ENCODE peak calls at places on chromosomes 13 and 19, in seven cellular contexts. W is SK-N-SH, S is K562, K is HCT116, X is GM12878, Z is H1, H is Panc1. G is an unnamed sample.
A peak's percentile ranks its signal among the peaks of the same experiment; 100 is the strongest.

GRCh38 chr19:32041681-32042292 is 303.6 kb upstream of the ZNF507 start:
- DNase-seq in W (peak; percentile 72), S (peak; percentile 38), K (no peak), X (no peak), Z (no peak), H (no peak), G (peak; percentile 16)

GRCh38 chr13:109345433-109345941 is 440.9 kb downstream of the IRS2 start:
- DNase-seq in W (peak; percentile 75), S (no peak), K (no peak), X (no peak), Z (no peak), H (no peak), G (no peak)

GRCh38 chr13:88424463-88424862 is 753.3 kb downstream of the SLITRK5 start:
- DNase-seq in W (no peak), S (no peak), K (no peak), X (no peak), Z (no peak), H (no peak), G (no peak)

GRCh38 chr19:35063940-35064818 is 22.7 kb downstream of the HPN start:
- DNase-seq in W (no peak), S (no peak), K (no peak), X (no peak), Z (no peak), H (peak; percentile 13), G (no peak)

GRCh38 chr13:89726690-89727435 is 1620.6 kb upstream of the MIR17HG start:
- DNase-seq in W (no peak), S (no peak), K (no peak), X (no peak), Z (no peak), H (peak; percentile 22), G (no peak)

GRCh38 chr19:14467391-14467790 is 7.8 kb downstream of the PTGER1 start:
- DNase-seq in W (no peak), S (no peak), K (no peak), X (no peak), Z (no peak), H (no peak), G (no peak)

GRCh38 chr19:39251081-39251480 is 2.4 kb upstream of the IFNL4 start:
- DNase-seq in W (no peak), S (no peak), K (no peak), X (no peak), Z (no peak), H (no peak), G (no peak)

GRCh38 chr19:34295103-34295502 is 40.7 kb downstream of the GARRE1 start:
- DNase-seq in W (no peak), S (no peak), K (no peak), X (no peak), Z (no peak), H (no peak), G (no peak)

GRCh38 chr19:46076951-46077814 is 36.4 kb upstream of the IGFL4 start:
- DNase-seq in W (peak; percentile 90), S (peak; percentile 88), K (peak; percentile 82), X (no peak), Z (peak; percentile 63), H (no peak), G (peak; percentile 87)

GRCh38 chr13:40534456-40534855 is 132.0 kb downstream of the FOXO1 start:
- DNase-seq in W (no peak), S (no peak), K (no peak), X (no peak), Z (no peak), H (no peak), G (peak; percentile 82)

DNA sequence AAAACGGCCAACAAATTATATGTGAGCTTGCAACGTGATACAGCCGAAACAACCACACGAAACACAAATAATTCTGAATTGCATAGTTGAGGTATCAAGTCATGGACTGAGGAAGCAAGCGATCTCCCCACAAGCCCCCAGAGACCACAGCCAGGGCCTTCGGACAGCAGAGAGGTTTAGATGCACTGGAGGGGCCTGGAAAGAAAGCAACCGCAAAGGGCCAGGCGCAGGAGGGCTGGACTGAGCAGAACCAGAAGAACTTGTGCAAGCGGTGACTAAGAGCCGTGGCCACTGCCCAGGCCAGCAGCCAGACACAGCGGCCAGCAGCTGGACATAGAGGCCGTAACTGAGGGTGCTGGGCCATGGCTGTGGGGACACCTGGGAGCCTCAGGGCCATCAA is 131.4 kb downstream of the TNFRSF19 start:
- DNase-seq in W (no peak), S (no peak), K (no peak), X (no peak), Z (no peak), H (no peak), G (no peak)
- TF ChIP-seq SIN3A in W (no peak), S (no peak), K (no peak), X (no peak), Z (no peak), H (no peak), G (no peak)

GRCh38 chr19:7982651-7983099 is 22.8 kb downstream of the ELAVL1 start:
- DNase-seq in W (no peak), S (no peak), K (no peak), X (no peak), Z (no peak), H (no peak), G (no peak)

GRCh38 chr19:7980635-7981121 is 24.8 kb downstream of the ELAVL1 start:
- DNase-seq in W (no peak), S (no peak), K (no peak), X (no peak), Z (no peak), H (no peak), G (no peak)

GRCh38 chr19:7981199-7981598 is 24.2 kb downstream of the ELAVL1 start:
- DNase-seq in W (no peak), S (no peak), K (no peak), X (no peak), Z (no peak), H (no peak), G (no peak)

GRCh38 chr19:7982103-7982502 is 23.3 kb downstream of the ELAVL1 start:
- DNase-seq in W (no peak), S (no peak), K (no peak), X (no peak), Z (no peak), H (no peak), G (no peak)

DNA sequence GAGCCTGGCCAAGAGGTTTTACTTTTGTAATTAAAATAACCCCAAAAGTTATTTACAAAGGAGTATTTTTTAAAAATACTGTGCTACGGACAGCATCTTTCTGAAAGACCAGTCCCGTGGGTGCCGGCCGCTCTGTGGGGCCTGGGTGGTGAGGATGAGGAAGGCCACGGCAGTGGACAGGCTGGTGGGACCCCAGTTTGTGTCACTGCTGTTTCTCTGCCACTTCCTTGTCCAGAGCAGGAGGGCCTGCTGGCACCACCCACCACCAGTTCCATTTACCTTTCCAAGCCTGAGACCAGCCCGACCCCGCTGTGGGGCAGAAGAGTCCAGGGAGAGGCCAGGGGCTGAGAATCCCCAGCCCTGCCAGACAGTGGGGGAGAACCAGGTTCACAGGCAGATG is 23.8 kb downstream of the ELAVL1 start:
- DNase-seq in W (no peak), S (no peak), K (no peak), X (no peak), Z (no peak), H (no peak), G (no peak)
- H3K36me3 ChIP-seq in W (peaks cover 83% of the 10 kb centered on the region), S (peaks cover 96% of the 10 kb centered on the region), K (peaks cover 30% of the 10 kb centered on the region), X (peaks cover 66% of the 10 kb centered on the region), Z (peaks cover 22% of the 10 kb centered on the region), H (no peaks in the 10 kb centered on the region), G (peaks cover 46% of the 10 kb centered on the region)

DNA sequence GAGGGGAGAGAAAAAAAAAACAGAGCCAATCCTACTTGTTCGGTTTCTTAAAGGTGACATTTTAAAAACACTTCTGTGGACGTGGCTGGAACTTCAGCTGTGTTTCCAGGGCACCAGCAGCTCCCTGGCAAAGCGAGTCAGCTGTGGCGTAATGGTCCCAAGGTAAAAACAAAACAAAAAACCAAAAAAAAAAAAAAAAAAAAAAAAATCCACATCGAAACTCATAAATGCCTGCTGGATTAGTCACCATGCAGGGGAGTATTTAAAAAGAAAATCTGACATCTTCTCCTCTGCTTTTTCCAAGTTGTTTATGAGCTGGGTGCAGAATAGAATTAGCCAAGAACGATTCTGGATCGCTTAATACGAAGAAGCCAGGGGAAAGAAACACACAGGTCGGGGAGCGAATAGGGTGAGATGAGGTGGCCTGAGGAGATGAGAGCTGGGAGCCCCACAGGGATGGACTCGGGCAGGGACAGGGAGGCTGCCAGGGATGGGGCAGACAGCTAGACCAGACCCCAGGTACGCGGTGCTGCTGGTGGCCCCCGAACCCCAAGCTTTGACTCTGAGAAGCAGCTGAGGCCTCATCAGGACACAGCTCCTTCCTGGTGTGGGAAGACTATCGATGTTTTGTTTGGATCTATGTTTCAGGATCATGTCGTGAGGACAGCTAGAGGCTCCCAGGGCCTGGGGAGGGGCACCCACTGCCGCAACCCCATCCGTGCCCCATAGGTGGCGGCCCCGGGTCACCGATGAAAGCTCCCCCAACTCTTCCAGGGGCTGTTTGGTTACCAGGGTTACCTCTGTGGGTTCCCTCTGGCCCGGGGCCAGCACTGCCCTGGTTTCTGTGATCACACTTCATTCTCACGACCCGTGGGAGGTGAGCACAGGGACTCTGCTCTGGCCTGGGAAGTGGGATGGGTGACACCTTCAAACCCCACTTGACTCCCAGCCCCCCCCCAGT is 3.1 kb upstream of the CTXN1 start:
- DNase-seq in W (peak; percentile 91), S (peak; percentile 72), K (no peak), X (no peak), Z (no peak), H (no peak), G (peak; percentile 53)
- TF ChIP-seq SIN3A in W (no peak), S (no peak), K (no peak), X (no peak), Z (no peak), H (no peak), G (no peak)

GRCh38 chr13:94303644-94304174 is 175.8 kb downstream of the DCT start:
- DNase-seq in W (no peak), S (no peak), K (no peak), X (no peak), Z (no peak), H (no peak), G (peak; percentile 56)

GRCh38 chr13:94305033-94305432 is 174.4 kb downstream of the DCT start:
- DNase-seq in W (no peak), S (no peak), K (no peak), X (no peak), Z (no peak), H (no peak), G (peak; percentile 65)

GRCh38 chr13:94308808-94309207 is 170.7 kb downstream of the DCT start:
- DNase-seq in W (no peak), S (no peak), K (no peak), X (no peak), Z (no peak), H (no peak), G (no peak)

GRCh38 chr13:94305463-94305862 is 174.0 kb downstream of the DCT start:
- DNase-seq in W (no peak), S (no peak), K (no peak), X (no peak), Z (no peak), H (no peak), G (no peak)

DNA sequence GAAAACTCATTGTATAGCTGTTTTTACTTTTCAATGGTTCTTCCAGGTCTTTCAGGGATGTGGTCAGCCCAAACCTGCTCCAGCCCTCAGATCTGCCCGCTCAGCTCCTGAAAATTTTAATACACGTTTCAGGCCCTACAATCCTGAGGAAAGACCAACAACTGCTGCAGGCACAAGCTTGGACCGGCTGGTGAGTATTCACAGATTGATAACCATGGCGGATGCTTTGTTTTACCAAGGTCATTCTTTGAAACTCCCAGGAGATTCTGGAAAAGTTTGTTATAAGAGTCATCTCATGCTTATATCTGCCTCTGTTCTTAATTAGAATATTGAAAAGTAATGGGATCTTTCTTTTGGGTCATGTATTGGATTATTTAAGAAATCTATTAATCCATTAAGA is 173.5 kb downstream of the DCT start:
- DNase-seq in W (no peak), S (no peak), K (no peak), X (no peak), Z (no peak), H (no peak), G (no peak)
- H3K36me3 ChIP-seq in W (no peaks in the 10 kb centered on the region), S (no peaks in the 10 kb centered on the region), K (no peaks in the 10 kb centered on the region), X (no peaks in the 10 kb centered on the region), Z (no peaks in the 10 kb centered on the region), H (no peaks in the 10 kb centered on the region), G (no peaks in the 10 kb centered on the region)